ENCODE peak calls at places on chromosomes 13 and 19, in five cellular contexts. One of them, this sample, is unnamed.

GRCh38 chr19:16885166-16885565 is 3.6 kb upstream of the F2RL3 start:
- DNase-seq in T follicular helper cell: no peak
- DNase-seq in activated naive CD4-positive, alpha-beta T cell treated with anti-CD3 and anti-CD28 coated beads, Interleukin-2, amount 50 U/mL, for 16 hours: no peak
- DNase-seq in CD4-positive, alpha-beta T cell: no peak
- DNase-seq in GM04503: no peak
- DNase-seq in this sample: no peak

GRCh38 chr19:44623080-44623479 is 9.7 kb downstream of the IGSF23 start:
- DNase-seq in CD4-positive, alpha-beta T cell: no peak
- DNase-seq in GM04503: peak
- DNase-seq in T follicular helper cell: no peak
- DNase-seq in activated naive CD4-positive, alpha-beta T cell treated with anti-CD3 and anti-CD28 coated beads, Interleukin-2, amount 50 U/mL, for 16 hours: no peak
- DNase-seq in this sample: no peak

GRCh38 chr13:45200701-45201230 is at the start of gene KCTD4:
- DNase-seq in T follicular helper cell: no peak
- DNase-seq in CD4-positive, alpha-beta T cell: no peak
- DNase-seq in activated naive CD4-positive, alpha-beta T cell treated with anti-CD3 and anti-CD28 coated beads, Interleukin-2, amount 50 U/mL, for 16 hours: no peak
- DNase-seq in GM04503: no peak
- DNase-seq in this sample: no peak

GRCh38 chr19:45955905-45956608 is 17.6 kb downstream of the NOVA2 start:
- DNase-seq in GM04503: no peak
- DNase-seq in activated naive CD4-positive, alpha-beta T cell treated with anti-CD3 and anti-CD28 coated beads, Interleukin-2, amount 50 U/mL, for 16 hours: no peak
- DNase-seq in CD4-positive, alpha-beta T cell: no peak
- DNase-seq in T follicular helper cell: no peak
- DNase-seq in this sample: no peak

GRCh38 chr13:52845766-52846566 is 2.5 kb downstream of the PCDH8 start:
- DNase-seq in activated naive CD4-positive, alpha-beta T cell treated with anti-CD3 and anti-CD28 coated beads, Interleukin-2, amount 50 U/mL, for 16 hours: no peak
- DNase-seq in GM04503: no peak
- DNase-seq in T follicular helper cell: no peak
- DNase-seq in CD4-positive, alpha-beta T cell: no peak
- DNase-seq in this sample: no peak

GRCh38 chr13:102838273-102838672 is 7.6 kb upstream of the ERCC5 start:
- DNase-seq in GM04503: no peak
- DNase-seq in CD4-positive, alpha-beta T cell: no peak
- DNase-seq in activated naive CD4-positive, alpha-beta T cell treated with anti-CD3 and anti-CD28 coated beads, Interleukin-2, amount 50 U/mL, for 16 hours: no peak
- DNase-seq in T follicular helper cell: no peak
- DNase-seq in this sample: no peak

GRCh38 chr19:9785367-9786331 is 17.1 kb upstream of the ZNF846 start:
- DNase-seq in T follicular helper cell: peak
- DNase-seq in activated naive CD4-positive, alpha-beta T cell treated with anti-CD3 and anti-CD28 coated beads, Interleukin-2, amount 50 U/mL, for 16 hours: peak
- DNase-seq in CD4-positive, alpha-beta T cell: peak
- DNase-seq in GM04503: peak
- DNase-seq in this sample: peak

GRCh38 chr13:41222259-41222852 is 28.0 kb upstream of the KBTBD7 start:
- DNase-seq in activated naive CD4-positive, alpha-beta T cell treated with anti-CD3 and anti-CD28 coated beads, Interleukin-2, amount 50 U/mL, for 16 hours: peak
- DNase-seq in GM04503: no peak
- DNase-seq in T follicular helper cell: peak
- DNase-seq in CD4-positive, alpha-beta T cell: peak
- DNase-seq in this sample: no peak

GRCh38 chr19:42153606-42154405 is 21.6 kb upstream of the POU2F2 start:
- DNase-seq in CD4-positive, alpha-beta T cell: no peak
- DNase-seq in GM04503: no peak
- DNase-seq in activated naive CD4-positive, alpha-beta T cell treated with anti-CD3 and anti-CD28 coated beads, Interleukin-2, amount 50 U/mL, for 16 hours: no peak
- DNase-seq in T follicular helper cell: no peak
- DNase-seq in this sample: no peak

GRCh38 chr19:40799558-40800338 is 757 bp downstream of the EGLN2 start:
- DNase-seq in activated naive CD4-positive, alpha-beta T cell treated with anti-CD3 and anti-CD28 coated beads, Interleukin-2, amount 50 U/mL, for 16 hours: no peak
- DNase-seq in CD4-positive, alpha-beta T cell: no peak
- DNase-seq in T follicular helper cell: no peak
- DNase-seq in GM04503: no peak
- DNase-seq in this sample: no peak

GRCh38 chr19:53864308-53864836 is 3.3 kb upstream of the MYADM start:
- DNase-seq in activated naive CD4-positive, alpha-beta T cell treated with anti-CD3 and anti-CD28 coated beads, Interleukin-2, amount 50 U/mL, for 16 hours: no peak
- DNase-seq in T follicular helper cell: no peak
- DNase-seq in GM04503: no peak
- DNase-seq in CD4-positive, alpha-beta T cell: no peak
- DNase-seq in this sample: no peak

GRCh38 chr19:6723108-6723618 is 2.7 kb upstream of the C3 start:
- DNase-seq in T follicular helper cell: no peak
- DNase-seq in GM04503: no peak
- DNase-seq in activated naive CD4-positive, alpha-beta T cell treated with anti-CD3 and anti-CD28 coated beads, Interleukin-2, amount 50 U/mL, for 16 hours: no peak
- DNase-seq in CD4-positive, alpha-beta T cell: no peak
- DNase-seq in this sample: no peak

GRCh38 chr13:21749410-21749809 is 78.5 kb downstream of the FGF9 start:
- DNase-seq in activated naive CD4-positive, alpha-beta T cell treated with anti-CD3 and anti-CD28 coated beads, Interleukin-2, amount 50 U/mL, for 16 hours: no peak
- DNase-seq in CD4-positive, alpha-beta T cell: no peak
- DNase-seq in GM04503: no peak
- DNase-seq in T follicular helper cell: no peak
- DNase-seq in this sample: peak

GRCh38 chr19:41934849-41935374 is 6.7 kb upstream of the ERFL start:
- DNase-seq in GM04503: no peak
- DNase-seq in activated naive CD4-positive, alpha-beta T cell treated with anti-CD3 and anti-CD28 coated beads, Interleukin-2, amount 50 U/mL, for 16 hours: peak
- DNase-seq in CD4-positive, alpha-beta T cell: peak
- DNase-seq in T follicular helper cell: peak
- DNase-seq in this sample: no peak

GRCh38 chr13:87123987-87124784 is 547.0 kb upstream of the SLITRK5 start:
- DNase-seq in CD4-positive, alpha-beta T cell: no peak
- DNase-seq in activated naive CD4-positive, alpha-beta T cell treated with anti-CD3 and anti-CD28 coated beads, Interleukin-2, amount 50 U/mL, for 16 hours: no peak
- DNase-seq in GM04503: peak
- DNase-seq in T follicular helper cell: no peak
- DNase-seq in this sample: peak

GRCh38 chr19:39588066-39588465 is 14.3 kb upstream of the LGALS13 start:
- DNase-seq in CD4-positive, alpha-beta T cell: no peak
- DNase-seq in GM04503: no peak
- DNase-seq in activated naive CD4-positive, alpha-beta T cell treated with anti-CD3 and anti-CD28 coated beads, Interleukin-2, amount 50 U/mL, for 16 hours: no peak
- DNase-seq in T follicular helper cell: no peak
- DNase-seq in this sample: no peak

GRCh38 chr13:38667526-38668094 is 19.3 kb upstream of the FREM2 start:
- DNase-seq in GM04503: no peak
- DNase-seq in activated naive CD4-positive, alpha-beta T cell treated with anti-CD3 and anti-CD28 coated beads, Interleukin-2, amount 50 U/mL, for 16 hours: no peak
- DNase-seq in T follicular helper cell: no peak
- DNase-seq in CD4-positive, alpha-beta T cell: no peak
- DNase-seq in this sample: no peak

GRCh38 chr13:71789952-71790351 is 77.1 kb downstream of the DACH1 start:
- DNase-seq in CD4-positive, alpha-beta T cell: no peak
- DNase-seq in T follicular helper cell: no peak
- DNase-seq in GM04503: no peak
- DNase-seq in activated naive CD4-positive, alpha-beta T cell treated with anti-CD3 and anti-CD28 coated beads, Interleukin-2, amount 50 U/mL, for 16 hours: no peak
- DNase-seq in this sample: peak

GRCh38 chr13:44211753-44212152 is 161.9 kb upstream of the SERP2 start:
- DNase-seq in CD4-positive, alpha-beta T cell: no peak
- DNase-seq in T follicular helper cell: no peak
- DNase-seq in GM04503: no peak
- DNase-seq in activated naive CD4-positive, alpha-beta T cell treated with anti-CD3 and anti-CD28 coated beads, Interleukin-2, amount 50 U/mL, for 16 hours: no peak
- DNase-seq in this sample: no peak

GRCh38 chr13:87684850-87685735 is 13.9 kb downstream of the SLITRK5 start:
- DNase-seq in T follicular helper cell: no peak
- DNase-seq in activated naive CD4-positive, alpha-beta T cell treated with anti-CD3 and anti-CD28 coated beads, Interleukin-2, amount 50 U/mL, for 16 hours: no peak
- DNase-seq in GM04503: no peak
- DNase-seq in CD4-positive, alpha-beta T cell: no peak
- DNase-seq in this sample: no peak

GRCh38 chr13:105107781-105108180 is 1427.7 kb downstream of the EFNB2 start:
- DNase-seq in GM04503: no peak
- DNase-seq in T follicular helper cell: no peak
- DNase-seq in CD4-positive, alpha-beta T cell: no peak
- DNase-seq in activated naive CD4-positive, alpha-beta T cell treated with anti-CD3 and anti-CD28 coated beads, Interleukin-2, amount 50 U/mL, for 16 hours: no peak
- DNase-seq in this sample: no peak

GRCh38 chr19:4403005-4403761 is 743 bp downstream of the CHAF1A start:
- DNase-seq in activated naive CD4-positive, alpha-beta T cell treated with anti-CD3 and anti-CD28 coated beads, Interleukin-2, amount 50 U/mL, for 16 hours: no peak
- DNase-seq in T follicular helper cell: no peak
- DNase-seq in CD4-positive, alpha-beta T cell: no peak
- DNase-seq in GM04503: no peak
- DNase-seq in this sample: no peak

GRCh38 chr19:35279985-35280821 is 2.1 kb upstream of the HAMP start:
- DNase-seq in GM04503: no peak
- DNase-seq in activated naive CD4-positive, alpha-beta T cell treated with anti-CD3 and anti-CD28 coated beads, Interleukin-2, amount 50 U/mL, for 16 hours: no peak
- DNase-seq in T follicular helper cell: no peak
- DNase-seq in CD4-positive, alpha-beta T cell: no peak
- DNase-seq in this sample: no peak

GRCh38 chr13:85230754-85231153 is 568.5 kb downstream of the SLITRK6 start:
- DNase-seq in GM04503: no peak
- DNase-seq in activated naive CD4-positive, alpha-beta T cell treated with anti-CD3 and anti-CD28 coated beads, Interleukin-2, amount 50 U/mL, for 16 hours: no peak
- DNase-seq in T follicular helper cell: no peak
- DNase-seq in CD4-positive, alpha-beta T cell: no peak
- DNase-seq in this sample: no peak

GRCh38 chr19:6718741-6719539 is 1.5 kb downstream of the C3 start:
- DNase-seq in CD4-positive, alpha-beta T cell: no peak
- DNase-seq in activated naive CD4-positive, alpha-beta T cell treated with anti-CD3 and anti-CD28 coated beads, Interleukin-2, amount 50 U/mL, for 16 hours: peak
- DNase-seq in T follicular helper cell: no peak
- DNase-seq in GM04503: no peak
- DNase-seq in this sample: no peak

GRCh38 chr13:93502071-93502470 is 275.5 kb downstream of the GPC6 start:
- DNase-seq in T follicular helper cell: no peak
- DNase-seq in GM04503: no peak
- DNase-seq in activated naive CD4-positive, alpha-beta T cell treated with anti-CD3 and anti-CD28 coated beads, Interleukin-2, amount 50 U/mL, for 16 hours: no peak
- DNase-seq in CD4-positive, alpha-beta T cell: no peak
- DNase-seq in this sample: no peak

GRCh38 chr19:56253737-56254136 is 18.8 kb upstream of the EDDM13 start:
- DNase-seq in CD4-positive, alpha-beta T cell: no peak
- DNase-seq in T follicular helper cell: no peak
- DNase-seq in GM04503: peak
- DNase-seq in activated naive CD4-positive, alpha-beta T cell treated with anti-CD3 and anti-CD28 coated beads, Interleukin-2, amount 50 U/mL, for 16 hours: no peak
- DNase-seq in this sample: peak

GRCh38 chr13:98214008-98214643 is 37.1 kb upstream of the RNF113B start:
- DNase-seq in CD4-positive, alpha-beta T cell: no peak
- DNase-seq in GM04503: no peak
- DNase-seq in T follicular helper cell: no peak
- DNase-seq in activated naive CD4-positive, alpha-beta T cell treated with anti-CD3 and anti-CD28 coated beads, Interleukin-2, amount 50 U/mL, for 16 hours: no peak
- DNase-seq in this sample: no peak

GRCh38 chr19:9673912-9674668 is 810 bp downstream of the ZNF562 start:
- DNase-seq in T follicular helper cell: no peak
- DNase-seq in GM04503: no peak
- DNase-seq in CD4-positive, alpha-beta T cell: no peak
- DNase-seq in activated naive CD4-positive, alpha-beta T cell treated with anti-CD3 and anti-CD28 coated beads, Interleukin-2, amount 50 U/mL, for 16 hours: peak
- DNase-seq in this sample: no peak

GRCh38 chr13:72726721-72727416 is 560 bp downstream of the MZT1 start:
- DNase-seq in CD4-positive, alpha-beta T cell: peak
- DNase-seq in T follicular helper cell: peak
- DNase-seq in GM04503: no peak
- DNase-seq in activated naive CD4-positive, alpha-beta T cell treated with anti-CD3 and anti-CD28 coated beads, Interleukin-2, amount 50 U/mL, for 16 hours: peak
- DNase-seq in this sample: no peak

GRCh38 chr13:99969934-99970760 is 1.4 kb downstream of the ZIC5 start:
- DNase-seq in T follicular helper cell: no peak
- DNase-seq in activated naive CD4-positive, alpha-beta T cell treated with anti-CD3 and anti-CD28 coated beads, Interleukin-2, amount 50 U/mL, for 16 hours: no peak
- DNase-seq in GM04503: no peak
- DNase-seq in CD4-positive, alpha-beta T cell: no peak
- DNase-seq in this sample: no peak

GRCh38 chr19:29115181-29115580 is 97.8 kb downstream of the UQCRFS1 start:
- DNase-seq in CD4-positive, alpha-beta T cell: no peak
- DNase-seq in activated naive CD4-positive, alpha-beta T cell treated with anti-CD3 and anti-CD28 coated beads, Interleukin-2, amount 50 U/mL, for 16 hours: no peak
- DNase-seq in GM04503: no peak
- DNase-seq in T follicular helper cell: no peak
- DNase-seq in this sample: no peak

GRCh38 chr19:49200238-49200862 is 42.8 kb downstream of the TRPM4 start:
- DNase-seq in activated naive CD4-positive, alpha-beta T cell treated with anti-CD3 and anti-CD28 coated beads, Interleukin-2, amount 50 U/mL, for 16 hours: no peak
- DNase-seq in GM04503: no peak
- DNase-seq in T follicular helper cell: no peak
- DNase-seq in CD4-positive, alpha-beta T cell: no peak
- DNase-seq in this sample: no peak

GRCh38 chr13:31920301-31920818 is 111.2 kb upstream of the FRY start:
- DNase-seq in T follicular helper cell: no peak
- DNase-seq in CD4-positive, alpha-beta T cell: no peak
- DNase-seq in activated naive CD4-positive, alpha-beta T cell treated with anti-CD3 and anti-CD28 coated beads, Interleukin-2, amount 50 U/mL, for 16 hours: no peak
- DNase-seq in GM04503: no peak
- DNase-seq in this sample: no peak

This sample was measured in non-pigmented ciliary epithelial cell.